ENCODE peak calls at places on chromosomes 16 and 17, in eight cellular contexts. K is ACHN; E is AG20443; C is NCI-H2081; S is endothelial cell of umbilical vein; L is activated naive CD8-positive, alpha-beta T cell treated with anti-CD3 and anti-CD28 coated beads for 36 hours; U is GM04503; M is nephron progenitor cell. O is an unnamed sample.

GRCh38 chr17:2691069-2691871 is 20.3 kb downstream of the CLUH start:
- DNase-seq in K (no peak), U (no peak), L (no peak), C (no peak), S (no peak), M (no peak), E (no peak), O (no peak)

GRCh38 chr16:48366165-48367093 is 18.8 kb downstream of the SIAH1 start:
- DNase-seq in U (peak), C (no peak), K (peak), M (peak), E (peak), L (peak), S (peak), O (peak)

GRCh38 chr17:44672479-44673093 is 16.3 kb downstream of the MEIOC start:
- DNase-seq in M (no peak), E (peak), U (no peak), K (peak), C (no peak), L (no peak), S (peak), O (no peak)

GRCh38 chr16:8713635-8714097 is 39.2 kb downstream of the ABAT start:
- DNase-seq in U (no peak), M (peak), C (no peak), L (no peak), E (no peak), K (no peak), S (no peak), O (no peak)

GRCh38 chr16:85458952-85459351 is 154.2 kb upstream of the GSE1 start:
- DNase-seq in L (no peak), K (no peak), E (no peak), S (no peak), C (peak), M (no peak), U (no peak), O (no peak)

GRCh38 chr17:63950940-63951907 is 19.1 kb upstream of the CD79B start:
- DNase-seq in C (no peak), E (no peak), S (no peak), U (no peak), K (peak), L (no peak), M (no peak), O (no peak)

GRCh38 chr17:41308251-41308917 is 725 bp downstream of the KRTAP16-1 start:
- DNase-seq in K (no peak), S (no peak), M (no peak), L (peak), C (peak), U (no peak), E (peak), O (peak)

GRCh38 chr16:84995666-84996065 is 15.7 kb downstream of the ZDHHC7 start:
- DNase-seq in S (no peak), M (no peak), U (no peak), C (no peak), K (no peak), L (no peak), E (no peak), O (no peak)

GRCh38 chr17:71547904-71548303 is 572.9 kb upstream of the SOX9 start:
- DNase-seq in S (no peak), M (no peak), C (no peak), K (no peak), L (no peak), E (no peak), U (no peak), O (no peak)

GRCh38 chr16:11201498-11202259 is 54.3 kb downstream of the SOCS1 start:
- DNase-seq in U (peak), M (peak), S (peak), K (peak), L (no peak), E (peak), C (no peak), O (no peak)

GRCh38 chr16:14600164-14600563 is 29.9 kb downstream of the PARN start:
- DNase-seq in E (peak), S (peak), U (no peak), L (no peak), M (no peak), C (no peak), K (peak), O (no peak)

GRCh38 chr16:27634781-27635180 is 84.8 kb downstream of the KATNIP start:
- DNase-seq in E (no peak), M (no peak), U (no peak), L (no peak), C (no peak), S (no peak), K (no peak), O (no peak)

GRCh38 chr16:4488486-4488967 is 12.3 kb downstream of the HMOX2 start:
- DNase-seq in E (no peak), C (no peak), K (no peak), U (no peak), L (no peak), M (no peak), S (peak), O (no peak)

GRCh38 chr16:17252064-17252463 is 218.7 kb downstream of the XYLT1 start:
- DNase-seq in C (no peak), E (no peak), S (no peak), M (no peak), K (no peak), U (no peak), L (no peak), O (no peak)

GRCh38 chr17:44971776-44972483 is 3.8 kb upstream of the C1QL1 start:
- DNase-seq in C (no peak), K (peak), U (no peak), E (peak), L (peak), M (no peak), S (no peak), O (no peak)

GRCh38 chr16:48024042-48024441 is 131.8 kb downstream of the ABCC12 start:
- DNase-seq in U (no peak), S (no peak), L (no peak), M (no peak), K (no peak), E (no peak), C (no peak), O (no peak)

GRCh38 chr16:10466313-10466712 is 80.5 kb downstream of the ATF7IP2 start:
- DNase-seq in E (no peak), L (no peak), U (no peak), C (no peak), M (no peak), S (no peak), K (no peak), O (no peak)

GRCh38 chr16:67156146-67156844 is 3.4 kb downstream of the TRADD start:
- DNase-seq in U (no peak), L (no peak), S (no peak), C (no peak), E (no peak), K (no peak), M (no peak), O (no peak)

GRCh38 chr17:14813649-14814048 is 451.5 kb downstream of the PMP22 start:
- DNase-seq in L (peak), K (peak), S (no peak), U (no peak), M (peak), C (no peak), E (no peak), O (no peak)

GRCh38 chr17:42290577-42290976 is 2.3 kb downstream of the STAT5A start:
- DNase-seq in M (no peak), E (no peak), L (no peak), K (no peak), C (no peak), U (no peak), S (no peak), O (no peak)

GRCh38 chr17:2598166-2598565 is 4.7 kb downstream of the PAFAH1B1 start:
- DNase-seq in M (no peak), K (peak), S (peak), U (peak), E (peak), L (no peak), C (no peak), O (no peak)

GRCh38 chr16:54932737-54933254 is 2.1 kb downstream of the IRX5 start:
- DNase-seq in U (no peak), M (peak), L (no peak), S (no peak), K (peak), E (no peak), C (no peak), O (no peak)

GRCh38 chr17:62761884-62762283 is 46.2 kb downstream of the MARCHF10 start:
- DNase-seq in E (no peak), M (no peak), L (no peak), C (peak), K (no peak), S (no peak), U (no peak), O (no peak)

GRCh38 chr16:53626161-53626560 is 77.5 kb downstream of the RPGRIP1L start:
- DNase-seq in E (no peak), S (peak), K (no peak), M (no peak), L (no peak), C (no peak), U (no peak), O (no peak)

GRCh38 chr16:70437582-70438324 is 1.1 kb downstream of the ST3GAL2 start:
- DNase-seq in U (no peak), M (no peak), S (peak), L (no peak), K (peak), C (no peak), E (peak), O (peak)

GRCh38 chr16:56279132-56279531 is 87.8 kb downstream of the GNAO1 start:
- DNase-seq in L (peak), M (no peak), S (no peak), K (no peak), E (no peak), U (no peak), C (no peak), O (no peak)

GRCh38 chr16:972316-973002 is 1.7 kb upstream of the LMF1 start:
- DNase-seq in S (no peak), L (no peak), K (no peak), E (no peak), C (no peak), M (no peak), U (no peak), O (no peak)

GRCh38 chr17:59828478-59828760 is 64.3 kb downstream of the TUBD1 start:
- DNase-seq in M (no peak), E (no peak), C (no peak), L (no peak), S (no peak), K (no peak), U (no peak), O (no peak)

GRCh38 chr16:84924339-84925091 is 86.8 kb downstream of the ZDHHC7 start:
- DNase-seq in M (peak), K (no peak), C (no peak), U (no peak), S (no peak), E (no peak), L (no peak), O (no peak)

GRCh38 chr17:67116045-67116575 is 71.8 kb downstream of the CACNG1 start:
- DNase-seq in U (no peak), E (no peak), L (no peak), C (no peak), K (no peak), M (no peak), S (no peak), O (no peak)

GRCh38 chr17:64992325-64992802 is 64.2 kb downstream of the GNA13 start:
- DNase-seq in S (no peak), E (peak), L (no peak), K (peak), C (no peak), U (peak), M (peak), O (no peak)

GRCh38 chr16:16014329-16015224 is 65.2 kb downstream of the ABCC1 start:
- DNase-seq in E (peak), L (no peak), S (peak), U (no peak), C (peak), K (no peak), M (no peak), O (peak)

GRCh38 chr17:9907883-9908648 is 3.0 kb upstream of the RCVRN start:
- DNase-seq in K (no peak), U (no peak), M (peak), L (no peak), C (no peak), S (no peak), E (peak), O (no peak)

GRCh38 chr16:10941127-10941933 is 938 bp downstream of the DEXI start:
- DNase-seq in M (peak), S (no peak), K (peak), U (no peak), E (no peak), L (peak), C (no peak), O (no peak)

GRCh38 chr17:60993497-60993896 is 315.8 kb downstream of the BCAS3 start:
- DNase-seq in S (no peak), E (no peak), C (no peak), U (no peak), K (no peak), M (no peak), L (no peak), O (no peak)

GRCh38 chr17:76000016-76000754 is 470 bp upstream of the CDK3 start:
- DNase-seq in C (peak), E (peak), K (peak), U (no peak), L (peak), S (peak), M (peak), O (no peak)

GRCh38 chr16:3264137-3265036 is 8.0 kb upstream of the MEFV start:
- DNase-seq in L (peak), K (peak), S (peak), M (peak), C (peak), U (peak), E (peak), O (peak)

GRCh38 chr17:50172130-50172529 is 6.3 kb downstream of the SGCA start:
- DNase-seq in E (no peak), L (no peak), K (no peak), U (no peak), M (no peak), S (no peak), C (no peak), O (no peak)

O was measured in DMS 273 treated with DMSO at 0.1 percent for 48 hours.